ENCODE peak calls at places on chromosomes 5 and 9, in five cellular contexts. One of them, this sample, is unnamed.

GRCh38 chr9:20189871-20190270 is 401.0 kb upstream of the SLC24A2 start:
- DNase-seq in endodermal cell: peak; percentile 85
- DNase-seq in uterus: no peak
- DNase-seq in psoas muscle: no peak
- DNase-seq in HepG2: no peak
- DNase-seq in this sample: no peak

GRCh38 chr9:10104796-10105195 is 508.0 kb downstream of the PTPRD start:
- DNase-seq in endodermal cell: no peak
- DNase-seq in uterus: no peak
- DNase-seq in psoas muscle: no peak
- DNase-seq in HepG2: no peak
- DNase-seq in this sample: no peak

GRCh38 chr5:180469586-180469865 is 24.7 kb upstream of the CNOT6 start:
- DNase-seq in endodermal cell: no peak
- DNase-seq in uterus: no peak
- DNase-seq in psoas muscle: no peak
- DNase-seq in HepG2: no peak
- DNase-seq in this sample: no peak

GRCh38 chr5:179907570-179908324 is at the start of gene TBC1D9B:
- DNase-seq in endodermal cell: peak; percentile 85
- DNase-seq in uterus: peak; percentile 65
- DNase-seq in psoas muscle: peak; percentile 78
- DNase-seq in HepG2: peak; percentile 27
- DNase-seq in this sample: peak; percentile 57

GRCh38 chr9:107584944-107585343 is 95.4 kb upstream of the KLF4 start:
- DNase-seq in endodermal cell: no peak
- DNase-seq in uterus: no peak
- DNase-seq in psoas muscle: no peak
- DNase-seq in HepG2: no peak
- DNase-seq in this sample: no peak

GRCh38 chr5:177431317-177432142 is 5.1 kb downstream of the GRK6 start:
- DNase-seq in endodermal cell: no peak
- DNase-seq in uterus: no peak
- DNase-seq in psoas muscle: no peak
- DNase-seq in HepG2: no peak
- DNase-seq in this sample: peak; percentile 93

GRCh38 chr9:20701058-20701457 is 17.0 kb downstream of the FOCAD start:
- DNase-seq in endodermal cell: no peak
- DNase-seq in uterus: no peak
- DNase-seq in psoas muscle: no peak
- DNase-seq in HepG2: no peak
- DNase-seq in this sample: no peak

GRCh38 chr5:944992-945685 is 52.5 kb downstream of the TRIP13 start:
- DNase-seq in endodermal cell: no peak
- DNase-seq in uterus: no peak
- DNase-seq in psoas muscle: no peak
- DNase-seq in HepG2: no peak
- DNase-seq in this sample: peak; percentile 29

GRCh38 chr9:119185298-119185697 is 183.9 kb downstream of the BRINP1 start:
- DNase-seq in endodermal cell: no peak
- DNase-seq in uterus: no peak
- DNase-seq in psoas muscle: no peak
- DNase-seq in HepG2: no peak
- DNase-seq in this sample: no peak

GRCh38 chr5:177546262-177546741 is 8.1 kb downstream of the FAM193B start:
- DNase-seq in endodermal cell: no peak
- DNase-seq in uterus: peak; percentile 79
- DNase-seq in psoas muscle: peak; percentile 60
- DNase-seq in HepG2: peak; percentile 93
- DNase-seq in this sample: no peak

GRCh38 chr5:139190125-139190524 is 8.0 kb downstream of the SIL1 start:
- DNase-seq in endodermal cell: no peak
- DNase-seq in uterus: peak; percentile 29
- DNase-seq in psoas muscle: no peak
- DNase-seq in HepG2: no peak
- DNase-seq in this sample: no peak

GRCh38 chr9:95880011-95880690 is 4.7 kb downstream of the ERCC6L2 start:
- DNase-seq in endodermal cell: no peak
- DNase-seq in uterus: no peak
- DNase-seq in psoas muscle: no peak
- DNase-seq in HepG2: no peak
- DNase-seq in this sample: no peak

GRCh38 chr5:170589643-170590042 is 85.8 kb downstream of the KCNIP1 start:
- DNase-seq in endodermal cell: no peak
- DNase-seq in uterus: no peak
- DNase-seq in psoas muscle: no peak
- DNase-seq in HepG2: no peak
- DNase-seq in this sample: no peak

GRCh38 chr5:169442354-169443248 is 141.0 kb upstream of the SPDL1 start:
- DNase-seq in endodermal cell: no peak
- DNase-seq in uterus: no peak
- DNase-seq in psoas muscle: no peak
- DNase-seq in HepG2: no peak
- DNase-seq in this sample: no peak

GRCh38 chr9:27535701-27536118 is 6.1 kb upstream of the MOB3B start:
- DNase-seq in endodermal cell: peak; percentile 87
- DNase-seq in uterus: no peak
- DNase-seq in psoas muscle: no peak
- DNase-seq in HepG2: no peak
- DNase-seq in this sample: no peak

GRCh38 chr9:81686614-81687520 is 2.5 kb downstream of the TLE1 start:
- DNase-seq in endodermal cell: peak; percentile 93
- DNase-seq in uterus: peak; percentile 83
- DNase-seq in psoas muscle: peak; percentile 78
- DNase-seq in HepG2: peak; percentile 100
- DNase-seq in this sample: peak; percentile 87

GRCh38 chr9:122131401-122131921 is 28.1 kb downstream of the NDUFA8 start:
- DNase-seq in endodermal cell: peak; percentile 93
- DNase-seq in uterus: no peak
- DNase-seq in psoas muscle: no peak
- DNase-seq in HepG2: no peak
- DNase-seq in this sample: no peak

GRCh38 chr9:136722093-136722968 is 10.0 kb downstream of the DIPK1B start:
- DNase-seq in endodermal cell: peak; percentile 62
- DNase-seq in uterus: no peak
- DNase-seq in psoas muscle: no peak
- DNase-seq in HepG2: no peak
- DNase-seq in this sample: no peak

GRCh38 chr9:106820866-106821265 is 42.1 kb upstream of the ZNF462 start:
- DNase-seq in endodermal cell: no peak
- DNase-seq in uterus: no peak
- DNase-seq in psoas muscle: no peak
- DNase-seq in HepG2: no peak
- DNase-seq in this sample: no peak

GRCh38 chr5:53031695-53032096 is 42.5 kb downstream of the ITGA2 start:
- DNase-seq in endodermal cell: no peak
- DNase-seq in uterus: no peak
- DNase-seq in psoas muscle: no peak
- DNase-seq in HepG2: peak; percentile 89
- DNase-seq in this sample: no peak

GRCh38 chr9:110744753-110745522 is 76.3 kb downstream of the MUSK start:
- DNase-seq in endodermal cell: peak; percentile 57
- DNase-seq in uterus: peak; percentile 79
- DNase-seq in psoas muscle: peak; percentile 24
- DNase-seq in HepG2: no peak
- DNase-seq in this sample: no peak

GRCh38 chr5:146731909-146732659 is 146.5 kb downstream of the PPP2R2B start:
- DNase-seq in endodermal cell: no peak
- DNase-seq in uterus: no peak
- DNase-seq in psoas muscle: no peak
- DNase-seq in HepG2: no peak
- DNase-seq in this sample: no peak

GRCh38 chr5:139951296-139951924 is 91.7 kb downstream of the NRG2 start:
- DNase-seq in endodermal cell: no peak
- DNase-seq in uterus: no peak
- DNase-seq in psoas muscle: peak; percentile 56
- DNase-seq in HepG2: no peak
- DNase-seq in this sample: no peak

DNA sequence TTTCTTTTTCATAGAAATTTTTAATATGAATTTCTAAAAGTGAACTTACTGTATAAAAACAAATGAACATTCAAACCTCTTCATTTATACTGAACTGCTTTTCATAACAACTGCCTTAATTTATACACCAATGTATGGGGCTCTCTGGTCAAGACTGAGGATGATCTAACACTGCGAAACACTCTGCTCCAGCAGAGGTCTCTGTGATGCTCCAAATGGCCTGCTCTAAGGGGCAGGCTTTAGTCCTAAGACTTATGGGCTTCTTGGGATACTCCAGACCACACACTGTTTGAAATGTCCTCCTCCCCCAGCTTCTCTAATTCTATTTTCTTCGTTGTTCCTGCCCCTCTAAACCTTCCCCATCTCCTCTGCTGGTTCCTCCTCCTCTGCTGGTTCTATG is 58.5 kb downstream of the LIFR start:
- DNase-seq in endodermal cell: peak; percentile 57
- DNase-seq in uterus: no peak
- DNase-seq in psoas muscle: no peak
- DNase-seq in HepG2: peak; percentile 27
- DNase-seq in this sample: no peak
- TF ChIP-seq CTCF in endodermal cell: peak; percentile 65
- TF ChIP-seq CTCF in uterus: no peak
- TF ChIP-seq CTCF in psoas muscle: peak; percentile 26
- TF ChIP-seq CTCF in HepG2: peak; percentile 59
- TF ChIP-seq CTCF in this sample: no peak

GRCh38 chr5:78509145-78509865 is 139.3 kb downstream of the LHFPL2 start:
- DNase-seq in endodermal cell: no peak
- DNase-seq in uterus: no peak
- DNase-seq in psoas muscle: no peak
- DNase-seq in HepG2: no peak
- DNase-seq in this sample: no peak

GRCh38 chr5:78512440-78512839 is 136.1 kb downstream of the LHFPL2 start:
- DNase-seq in endodermal cell: no peak
- DNase-seq in uterus: no peak
- DNase-seq in psoas muscle: no peak
- DNase-seq in HepG2: no peak
- DNase-seq in this sample: no peak

GRCh38 chr5:78511116-78511906 is 137.3 kb downstream of the LHFPL2 start:
- DNase-seq in endodermal cell: no peak
- DNase-seq in uterus: no peak
- DNase-seq in psoas muscle: peak; percentile 34
- DNase-seq in HepG2: no peak
- DNase-seq in this sample: peak; percentile 34

GRCh38 chr5:78508231-78508765 is 140.3 kb downstream of the LHFPL2 start:
- DNase-seq in endodermal cell: no peak
- DNase-seq in uterus: no peak
- DNase-seq in psoas muscle: no peak
- DNase-seq in HepG2: peak; percentile 60
- DNase-seq in this sample: no peak

DNA sequence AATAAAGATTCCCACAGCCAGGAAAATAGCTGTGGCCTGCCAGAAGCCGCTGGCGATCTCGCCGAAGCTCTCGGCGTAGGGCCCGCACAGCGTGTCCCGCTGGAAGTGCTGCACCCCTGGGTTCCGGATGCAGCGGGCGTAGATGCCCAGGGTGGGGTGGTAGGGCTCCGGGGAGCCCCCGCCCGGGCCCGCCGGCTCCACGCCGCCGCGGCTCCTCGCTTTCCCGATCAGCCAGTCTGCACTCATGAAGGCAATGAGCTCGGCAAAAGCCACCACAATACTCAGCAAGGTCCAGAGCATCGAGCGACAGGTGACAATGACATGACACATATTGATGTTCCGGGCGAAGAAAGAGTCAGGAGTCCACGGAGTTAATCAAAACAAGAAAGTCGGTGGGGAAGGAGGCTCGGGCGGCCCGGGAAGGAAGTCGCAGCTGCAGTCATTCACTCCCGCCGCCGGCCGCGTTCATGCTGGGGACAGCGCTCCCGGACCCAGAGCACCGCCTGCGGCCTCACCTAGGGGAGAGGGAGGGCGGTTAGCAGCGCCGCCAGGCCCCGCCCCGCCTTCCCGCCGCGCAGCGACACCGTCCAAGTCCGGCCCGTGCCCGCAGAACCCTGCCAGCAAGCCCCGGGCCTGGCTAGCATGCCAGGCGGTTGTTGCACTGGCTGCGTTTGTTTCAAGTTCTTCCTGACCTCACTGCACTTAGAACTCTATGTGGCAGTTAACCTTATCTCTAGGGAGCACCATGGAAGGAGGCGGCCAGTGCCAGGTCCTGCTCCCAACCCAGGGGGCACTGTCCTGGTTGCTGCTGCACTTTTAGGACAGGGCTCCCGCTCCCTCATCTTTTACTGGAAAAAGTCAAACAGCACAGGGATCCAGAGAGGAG is 138.4 kb downstream of the LHFPL2 start:
- DNase-seq in endodermal cell: peak; percentile 87
- DNase-seq in uterus: peak; percentile 44
- DNase-seq in psoas muscle: peak; percentile 70
- DNase-seq in HepG2: no peak
- DNase-seq in this sample: peak; percentile 85
- H3K4me3 ChIP-seq in endodermal cell: no peak overlapping the region
- H3K4me3 ChIP-seq in uterus: peak overlapping the region; percentile 26
- H3K4me3 ChIP-seq in psoas muscle: peak overlapping the region; percentile 70
- H3K4me3 ChIP-seq in HepG2: no peak overlapping the region
- H3K4me3 ChIP-seq in this sample: peak overlapping the region; percentile 12

GRCh38 chr5:2684606-2685005 is 66.9 kb downstream of the IRX2 start:
- DNase-seq in endodermal cell: no peak
- DNase-seq in uterus: no peak
- DNase-seq in psoas muscle: no peak
- DNase-seq in HepG2: no peak
- DNase-seq in this sample: no peak
- H3K9me3 ChIP-seq in endodermal cell: no peaks in the 10 kb centered on the region
- H3K9me3 ChIP-seq in uterus: no peaks in the 10 kb centered on the region
- H3K9me3 ChIP-seq in psoas muscle: no peaks in the 10 kb centered on the region
- H3K9me3 ChIP-seq in HepG2: no peaks in the 10 kb centered on the region
- H3K9me3 ChIP-seq in this sample: no peaks in the 10 kb centered on the region

GRCh38 chr9:130463763-130464745 is 19.3 kb downstream of the ASS1 start:
- DNase-seq in endodermal cell: no peak
- DNase-seq in uterus: no peak
- DNase-seq in psoas muscle: no peak
- DNase-seq in HepG2: no peak
- DNase-seq in this sample: no peak

GRCh38 chr9:130461731-130462130 is 17.0 kb downstream of the ASS1 start:
- DNase-seq in endodermal cell: no peak
- DNase-seq in uterus: no peak
- DNase-seq in psoas muscle: no peak
- DNase-seq in HepG2: no peak
- DNase-seq in this sample: no peak

GRCh38 chr9:130461218-130461630 is 16.5 kb downstream of the ASS1 start:
- DNase-seq in endodermal cell: peak; percentile 91
- DNase-seq in uterus: peak; percentile 60
- DNase-seq in psoas muscle: peak; percentile 69
- DNase-seq in HepG2: peak; percentile 28
- DNase-seq in this sample: peak; percentile 74

GRCh38 chr9:130463141-130463540 is 18.4 kb downstream of the ASS1 start:
- DNase-seq in endodermal cell: no peak
- DNase-seq in uterus: no peak
- DNase-seq in psoas muscle: no peak
- DNase-seq in HepG2: no peak
- DNase-seq in this sample: no peak

DNA sequence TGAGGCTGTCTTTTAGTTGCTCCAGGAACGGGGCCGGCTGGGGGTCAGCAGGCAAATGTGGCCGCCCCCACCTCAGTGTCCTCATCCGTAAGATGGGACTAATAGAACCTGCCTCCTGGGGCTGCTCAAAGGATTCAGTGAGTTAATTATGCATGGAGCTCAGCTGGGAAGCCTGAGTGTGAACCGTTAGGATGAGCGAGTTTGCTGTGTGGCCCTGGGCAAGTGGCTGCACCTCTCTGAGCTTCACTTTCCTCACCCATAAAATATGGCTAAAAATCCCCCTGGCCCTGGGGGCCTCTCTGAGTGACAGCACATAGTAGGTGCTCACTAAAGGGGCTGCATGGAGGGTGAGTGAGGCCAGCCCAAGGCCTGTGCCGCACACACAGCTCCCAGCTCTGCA is 17.9 kb downstream of the ASS1 start:
- DNase-seq in endodermal cell: no peak
- DNase-seq in uterus: no peak
- DNase-seq in psoas muscle: no peak
- DNase-seq in HepG2: no peak
- DNase-seq in this sample: no peak
- TF ChIP-seq CTCF in endodermal cell: no peak
- TF ChIP-seq CTCF in uterus: no peak
- TF ChIP-seq CTCF in psoas muscle: no peak
- TF ChIP-seq CTCF in HepG2: no peak
- TF ChIP-seq CTCF in this sample: no peak

This sample was measured in mucosa of descending colon.